ENCODE peak calls at places on chromosome 3, in nine cellular contexts. One of them, this sample, is unnamed.

GRCh38 chr3:89795506-89795905 is 688.1 kb downstream of the EPHA3 start:
- DNase-seq in SK-N-SH: no peak
- DNase-seq in heart left ventricle: no peak
- DNase-seq in neuronal stem cell: no peak
- DNase-seq in breast epithelium: no peak
- DNase-seq in fibroblast of lung: no peak
- DNase-seq in pancreas: no peak
- DNase-seq in K562: no peak
- DNase-seq in HCT116: no peak
- DNase-seq in this sample: no peak

GRCh38 chr3:8663177-8664061 is 18.8 kb upstream of the SSUH2 start:
- DNase-seq in pancreas: peak; percentile 54
- DNase-seq in HCT116: peak; percentile 71
- DNase-seq in heart left ventricle: peak; percentile 64
- DNase-seq in neuronal stem cell: peak; percentile 73
- DNase-seq in K562: peak; percentile 90
- DNase-seq in breast epithelium: peak; percentile 64
- DNase-seq in fibroblast of lung: peak; percentile 65
- DNase-seq in SK-N-SH: peak; percentile 65
- DNase-seq in this sample: peak; percentile 7

GRCh38 chr3:14246414-14246813 is 67.8 kb downstream of the LSM3 start:
- DNase-seq in fibroblast of lung: no peak
- DNase-seq in HCT116: no peak
- DNase-seq in neuronal stem cell: no peak
- DNase-seq in SK-N-SH: no peak
- DNase-seq in breast epithelium: no peak
- DNase-seq in pancreas: no peak
- DNase-seq in heart left ventricle: no peak
- DNase-seq in K562: no peak
- DNase-seq in this sample: no peak

GRCh38 chr3:129741794-129742193 is 135.3 kb upstream of the PLXND1 start:
- DNase-seq in pancreas: no peak
- DNase-seq in SK-N-SH: no peak
- DNase-seq in neuronal stem cell: no peak
- DNase-seq in heart left ventricle: no peak
- DNase-seq in fibroblast of lung: no peak
- DNase-seq in breast epithelium: no peak
- DNase-seq in HCT116: no peak
- DNase-seq in K562: no peak
- DNase-seq in this sample: no peak

GRCh38 chr3:102536479-102536878 is 101.7 kb downstream of the ZPLD1 start:
- DNase-seq in pancreas: no peak
- DNase-seq in breast epithelium: no peak
- DNase-seq in heart left ventricle: no peak
- DNase-seq in fibroblast of lung: peak; percentile 58
- DNase-seq in neuronal stem cell: peak; percentile 5
- DNase-seq in HCT116: peak; percentile 26
- DNase-seq in SK-N-SH: peak; percentile 39
- DNase-seq in K562: no peak
- DNase-seq in this sample: no peak

GRCh38 chr3:125602752-125603649 is 7.7 kb upstream of the OSBPL11 start:
- DNase-seq in SK-N-SH: no peak
- DNase-seq in K562: no peak
- DNase-seq in neuronal stem cell: no peak
- DNase-seq in fibroblast of lung: peak; percentile 57
- DNase-seq in HCT116: peak; percentile 6
- DNase-seq in pancreas: no peak
- DNase-seq in heart left ventricle: no peak
- DNase-seq in breast epithelium: no peak
- DNase-seq in this sample: no peak

GRCh38 chr3:172107403-172107802 is 68.0 kb downstream of the FNDC3B start:
- DNase-seq in breast epithelium: no peak
- DNase-seq in HCT116: no peak
- DNase-seq in SK-N-SH: no peak
- DNase-seq in K562: no peak
- DNase-seq in heart left ventricle: no peak
- DNase-seq in neuronal stem cell: no peak
- DNase-seq in fibroblast of lung: no peak
- DNase-seq in pancreas: no peak
- DNase-seq in this sample: no peak

GRCh38 chr3:111045564-111045963 is 26.1 kb upstream of the NECTIN3 start:
- DNase-seq in heart left ventricle: no peak
- DNase-seq in neuronal stem cell: no peak
- DNase-seq in HCT116: no peak
- DNase-seq in pancreas: no peak
- DNase-seq in breast epithelium: no peak
- DNase-seq in K562: no peak
- DNase-seq in SK-N-SH: no peak
- DNase-seq in fibroblast of lung: peak; percentile 4
- DNase-seq in this sample: no peak

DNA sequence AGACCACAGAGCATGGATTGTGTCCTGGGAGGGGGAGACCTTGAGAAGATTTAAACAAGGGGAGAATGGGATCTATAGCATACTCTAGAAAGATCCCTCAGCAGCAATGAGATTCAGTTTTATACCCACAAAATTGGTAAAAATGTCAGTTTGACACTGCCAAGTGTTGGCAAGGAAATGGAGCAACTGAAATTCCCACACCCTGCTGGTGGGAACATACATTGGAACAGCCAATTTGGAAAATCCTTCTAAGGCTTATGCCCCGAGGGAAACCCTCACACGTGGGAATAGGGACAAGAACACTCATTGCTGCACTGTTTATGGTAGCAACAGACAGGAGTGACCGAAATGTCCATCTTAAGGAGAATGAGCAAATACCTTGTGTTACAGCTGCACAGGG is 5.0 kb upstream of the DNAJB8 start:
- DNase-seq in neuronal stem cell: no peak
- DNase-seq in heart left ventricle: no peak
- DNase-seq in fibroblast of lung: no peak
- DNase-seq in K562: no peak
- DNase-seq in SK-N-SH: no peak
- DNase-seq in HCT116: no peak
- DNase-seq in pancreas: no peak
- DNase-seq in breast epithelium: no peak
- DNase-seq in this sample: no peak
- H3K27me3 ChIP-seq in neuronal stem cell: peaks cover 40% of the 10 kb centered on the region
- H3K27me3 ChIP-seq in heart left ventricle: no peaks in the 10 kb centered on the region
- H3K27me3 ChIP-seq in fibroblast of lung: peaks cover 31% of the 10 kb centered on the region
- H3K27me3 ChIP-seq in K562: peaks cover 6% of the 10 kb centered on the region
- H3K27me3 ChIP-seq in SK-N-SH: peaks cover 7% of the 10 kb centered on the region
- H3K27me3 ChIP-seq in HCT116: no peaks in the 10 kb centered on the region
- H3K27me3 ChIP-seq in pancreas: no peaks in the 10 kb centered on the region
- H3K27me3 ChIP-seq in breast epithelium: no peaks in the 10 kb centered on the region
- H3K27me3 ChIP-seq in this sample: no peaks in the 10 kb centered on the region

DNA sequence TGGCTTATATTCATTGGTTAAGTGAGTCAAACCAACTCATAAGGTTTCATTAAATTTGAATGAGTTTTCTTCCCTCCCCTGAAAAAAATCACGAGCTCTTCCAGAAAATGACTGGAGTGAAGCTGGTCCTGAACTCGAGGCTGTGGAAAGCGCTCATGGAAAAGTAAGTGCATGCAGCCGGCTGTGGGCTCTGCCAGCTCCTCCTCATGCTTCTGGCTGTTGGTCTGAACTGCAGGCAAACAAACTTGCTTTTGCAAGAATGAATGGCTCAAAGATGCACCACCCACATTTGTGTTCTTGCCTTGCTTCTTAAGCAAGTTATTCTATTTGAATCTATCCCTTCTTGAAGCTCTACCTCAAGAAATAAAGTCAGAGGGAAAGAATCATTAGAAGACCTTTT is 6.2 kb downstream of the ETV5 start:
- DNase-seq in heart left ventricle: no peak
- DNase-seq in breast epithelium: no peak
- DNase-seq in fibroblast of lung: peak; percentile 62
- DNase-seq in pancreas: no peak
- DNase-seq in SK-N-SH: no peak
- DNase-seq in K562: no peak
- DNase-seq in HCT116: no peak
- DNase-seq in neuronal stem cell: no peak
- DNase-seq in this sample: no peak
- H3K27me3 ChIP-seq in heart left ventricle: no peaks in the 10 kb centered on the region
- H3K27me3 ChIP-seq in breast epithelium: no peaks in the 10 kb centered on the region
- H3K27me3 ChIP-seq in fibroblast of lung: no peaks in the 10 kb centered on the region
- H3K27me3 ChIP-seq in pancreas: no peaks in the 10 kb centered on the region
- H3K27me3 ChIP-seq in SK-N-SH: no peaks in the 10 kb centered on the region
- H3K27me3 ChIP-seq in K562: no peaks in the 10 kb centered on the region
- H3K27me3 ChIP-seq in HCT116: no peaks in the 10 kb centered on the region
- H3K27me3 ChIP-seq in neuronal stem cell: no peaks in the 10 kb centered on the region
- H3K27me3 ChIP-seq in this sample: no peaks in the 10 kb centered on the region

GRCh38 chr3:108398510-108398909 is 102.2 kb downstream of the HHLA2 start:
- DNase-seq in SK-N-SH: no peak
- DNase-seq in pancreas: no peak
- DNase-seq in fibroblast of lung: no peak
- DNase-seq in heart left ventricle: no peak
- DNase-seq in K562: no peak
- DNase-seq in breast epithelium: no peak
- DNase-seq in HCT116: no peak
- DNase-seq in neuronal stem cell: no peak
- DNase-seq in this sample: no peak

GRCh38 chr3:108403921-108404320 is 106.5 kb downstream of the MYH15 start:
- DNase-seq in fibroblast of lung: no peak
- DNase-seq in pancreas: no peak
- DNase-seq in breast epithelium: no peak
- DNase-seq in SK-N-SH: no peak
- DNase-seq in HCT116: no peak
- DNase-seq in K562: no peak
- DNase-seq in neuronal stem cell: no peak
- DNase-seq in heart left ventricle: no peak
- DNase-seq in this sample: no peak

GRCh38 chr3:108404409-108404808 is 106.0 kb downstream of the MYH15 start:
- DNase-seq in HCT116: no peak
- DNase-seq in K562: no peak
- DNase-seq in fibroblast of lung: no peak
- DNase-seq in breast epithelium: no peak
- DNase-seq in heart left ventricle: no peak
- DNase-seq in SK-N-SH: no peak
- DNase-seq in pancreas: no peak
- DNase-seq in neuronal stem cell: no peak
- DNase-seq in this sample: no peak

GRCh38 chr3:108403198-108403597 is 106.8 kb downstream of the HHLA2 start:
- DNase-seq in fibroblast of lung: no peak
- DNase-seq in breast epithelium: no peak
- DNase-seq in neuronal stem cell: no peak
- DNase-seq in heart left ventricle: no peak
- DNase-seq in K562: no peak
- DNase-seq in pancreas: no peak
- DNase-seq in SK-N-SH: no peak
- DNase-seq in HCT116: no peak
- DNase-seq in this sample: no peak

GRCh38 chr3:108401836-108402235 is 105.5 kb downstream of the HHLA2 start:
- DNase-seq in heart left ventricle: no peak
- DNase-seq in neuronal stem cell: no peak
- DNase-seq in HCT116: no peak
- DNase-seq in breast epithelium: no peak
- DNase-seq in SK-N-SH: no peak
- DNase-seq in K562: no peak
- DNase-seq in pancreas: no peak
- DNase-seq in fibroblast of lung: no peak
- DNase-seq in this sample: no peak
- H3K27me3 ChIP-seq in heart left ventricle: no peaks in the 10 kb centered on the region
- H3K27me3 ChIP-seq in neuronal stem cell: no peaks in the 10 kb centered on the region
- H3K27me3 ChIP-seq in HCT116: no peaks in the 10 kb centered on the region
- H3K27me3 ChIP-seq in breast epithelium: no peaks in the 10 kb centered on the region
- H3K27me3 ChIP-seq in SK-N-SH: no peaks in the 10 kb centered on the region
- H3K27me3 ChIP-seq in K562: no peaks in the 10 kb centered on the region
- H3K27me3 ChIP-seq in pancreas: no peaks in the 10 kb centered on the region
- H3K27me3 ChIP-seq in fibroblast of lung: no peaks in the 10 kb centered on the region
- H3K27me3 ChIP-seq in this sample: no peaks in the 10 kb centered on the region

DNA sequence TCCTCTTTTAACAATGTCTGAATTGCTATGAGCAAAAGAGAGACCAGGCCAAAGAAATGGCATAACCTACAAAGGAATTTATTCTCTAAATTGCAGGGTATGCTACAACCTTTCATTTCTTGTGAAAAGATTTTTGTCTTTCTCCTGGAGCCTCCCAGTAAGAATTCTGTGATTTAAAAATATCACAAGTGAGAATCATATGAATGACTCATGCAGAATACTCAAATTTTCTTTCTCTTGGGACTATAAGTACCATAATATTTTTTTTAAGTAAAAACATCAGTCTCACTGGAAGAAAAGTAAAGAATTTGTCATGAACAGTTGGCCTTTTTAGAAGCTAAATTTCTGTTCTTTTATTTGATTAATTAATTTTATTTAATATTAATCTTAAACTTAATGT is 26.3 kb downstream of the SYNPR start:
- DNase-seq in K562: no peak
- DNase-seq in SK-N-SH: no peak
- DNase-seq in fibroblast of lung: no peak
- DNase-seq in breast epithelium: no peak
- DNase-seq in neuronal stem cell: no peak
- DNase-seq in pancreas: no peak
- DNase-seq in heart left ventricle: no peak
- DNase-seq in HCT116: no peak
- DNase-seq in this sample: no peak
- H3K27me3 ChIP-seq in K562: no peaks in the 10 kb centered on the region
- H3K27me3 ChIP-seq in SK-N-SH: no peaks in the 10 kb centered on the region
- H3K27me3 ChIP-seq in fibroblast of lung: no peaks in the 10 kb centered on the region
- H3K27me3 ChIP-seq in breast epithelium: no peaks in the 10 kb centered on the region
- H3K27me3 ChIP-seq in neuronal stem cell: peaks cover 3% of the 10 kb centered on the region
- H3K27me3 ChIP-seq in pancreas: no peaks in the 10 kb centered on the region
- H3K27me3 ChIP-seq in heart left ventricle: no peaks in the 10 kb centered on the region
- H3K27me3 ChIP-seq in HCT116: peaks cover 3% of the 10 kb centered on the region
- H3K27me3 ChIP-seq in this sample: peaks cover 4% of the 10 kb centered on the region

GRCh38 chr3:147417896-147418295 is 8.7 kb downstream of the ZIC1 start:
- DNase-seq in pancreas: no peak
- DNase-seq in HCT116: no peak
- DNase-seq in neuronal stem cell: no peak
- DNase-seq in fibroblast of lung: no peak
- DNase-seq in SK-N-SH: no peak
- DNase-seq in heart left ventricle: no peak
- DNase-seq in K562: no peak
- DNase-seq in breast epithelium: no peak
- DNase-seq in this sample: no peak
- H3K27me3 ChIP-seq in pancreas: peaks cover 34% of the 10 kb centered on the region
- H3K27me3 ChIP-seq in HCT116: no peaks in the 10 kb centered on the region
- H3K27me3 ChIP-seq in neuronal stem cell: peaks cover 70% of the 10 kb centered on the region
- H3K27me3 ChIP-seq in fibroblast of lung: peaks cover 75% of the 10 kb centered on the region
- H3K27me3 ChIP-seq in SK-N-SH: peaks cover 60% of the 10 kb centered on the region
- H3K27me3 ChIP-seq in heart left ventricle: peaks cover 91% of the 10 kb centered on the region
- H3K27me3 ChIP-seq in K562: peaks cover 36% of the 10 kb centered on the region
- H3K27me3 ChIP-seq in breast epithelium: peaks cover 3% of the 10 kb centered on the region
- H3K27me3 ChIP-seq in this sample: peaks cover 75% of the 10 kb centered on the region

GRCh38 chr3:123337226-123337625 is 111.7 kb downstream of the ADCY5 start:
- DNase-seq in fibroblast of lung: no peak
- DNase-seq in HCT116: no peak
- DNase-seq in SK-N-SH: no peak
- DNase-seq in breast epithelium: peak; percentile 17
- DNase-seq in neuronal stem cell: no peak
- DNase-seq in K562: no peak
- DNase-seq in heart left ventricle: no peak
- DNase-seq in pancreas: no peak
- DNase-seq in this sample: no peak
- H3K27me3 ChIP-seq in fibroblast of lung: no peaks in the 10 kb centered on the region
- H3K27me3 ChIP-seq in HCT116: no peaks in the 10 kb centered on the region
- H3K27me3 ChIP-seq in SK-N-SH: peaks cover 36% of the 10 kb centered on the region
- H3K27me3 ChIP-seq in breast epithelium: no peaks in the 10 kb centered on the region
- H3K27me3 ChIP-seq in neuronal stem cell: no peaks in the 10 kb centered on the region
- H3K27me3 ChIP-seq in K562: peaks cover 3% of the 10 kb centered on the region
- H3K27me3 ChIP-seq in heart left ventricle: no peaks in the 10 kb centered on the region
- H3K27me3 ChIP-seq in pancreas: no peaks in the 10 kb centered on the region
- H3K27me3 ChIP-seq in this sample: no peaks in the 10 kb centered on the region